ENCODE peak calls at places on chromosomes 16 and 17, in five cellular contexts. C is stromal cell of bone marrow, O is neural progenitor cell, R is dorsolateral prefrontal cortex, S is iPS DF 19.7. M is an unnamed sample.
A peak's percentile ranks its signal among the peaks of the same experiment; 100 is the strongest.

GRCh38 chr17:17280613-17281549 is at the start of gene COPS3:
- DNase-seq in O (peak; percentile 99), R (peak; percentile 99), S (peak; percentile 92), C (peak; percentile 96), M (peak; percentile 99)

GRCh38 chr17:66830451-66830850 is 4.5 kb upstream of the CACNG5 start:
- DNase-seq in O (peak; percentile 45), R (no peak), C (no peak), S (peak; percentile 12), M (no peak)

GRCh38 chr17:70829876-70830275 is 660.5 kb downstream of the KCNJ2 start:
- DNase-seq in O (no peak), S (no peak), R (no peak), C (no peak), M (no peak)

GRCh38 chr16:27177031-27177774 is 26.1 kb upstream of the KDM8 start:
- DNase-seq in O (no peak), C (peak; percentile 80), R (no peak), S (no peak), M (peak; percentile 82)

GRCh38 chr17:19986941-19987714 is 9.5 kb upstream of the AKAP10 start:
- DNase-seq in S (no peak), C (no peak), O (no peak), R (no peak), M (no peak)

GRCh38 chr16:68605746-68606145 is 39.4 kb upstream of the CDH3 start:
- DNase-seq in O (no peak), R (no peak), C (no peak), S (no peak), M (peak; percentile 22)

GRCh38 chr16:89179656-89180315 is 8.2 kb downstream of the CDH15 start:
- DNase-seq in R (no peak), C (no peak), S (no peak), O (no peak), M (no peak)

GRCh38 chr16:56944954-56945839 is 13.3 kb downstream of the HERPUD1 start:
- DNase-seq in C (no peak), O (no peak), R (no peak), S (no peak), M (no peak)

GRCh38 chr17:32998111-32998892 is 6.7 kb downstream of the SPACA3 start:
- DNase-seq in O (peak; percentile 85), C (peak; percentile 43), S (peak; percentile 52), R (peak; percentile 84), M (peak; percentile 70)

GRCh38 chr16:84704253-84704652 is 4.5 kb downstream of the USP10 start:
- DNase-seq in S (no peak), C (no peak), O (no peak), R (no peak), M (no peak)

GRCh38 chr16:89043636-89044393 is 49.8 kb upstream of the ACSF3 start:
- DNase-seq in C (no peak), R (no peak), O (no peak), S (no peak), M (no peak)

GRCh38 chr16:24976971-24977672 is 38.0 kb downstream of the ARHGAP17 start:
- DNase-seq in O (no peak), S (no peak), C (no peak), R (no peak), M (no peak)

GRCh38 chr16:2752850-2753522 is 548 bp downstream of the SRRM2 start:
- DNase-seq in O (peak; percentile 95), C (peak; percentile 49), S (no peak), R (peak; percentile 63), M (peak; percentile 61)

GRCh38 chr16:65875362-65876199 is 490.9 kb upstream of the CDH5 start:
- DNase-seq in S (no peak), O (peak; percentile 55), C (no peak), R (no peak), M (no peak)

GRCh38 chr16:67878846-67879245 is 5.8 kb upstream of the NRN1L start:
- DNase-seq in S (no peak), O (no peak), C (no peak), R (no peak), M (no peak)

GRCh38 chr16:53893731-53894435 is 189.9 kb downstream of the FTO start:
- DNase-seq in O (no peak), C (peak; percentile 61), R (no peak), S (no peak), M (peak; percentile 79)

GRCh38 chr17:37790153-37790552 is 45.3 kb upstream of the HNF1B start:
- DNase-seq in S (no peak), C (no peak), O (no peak), R (no peak), M (no peak)

GRCh38 chr16:79286646-79287423 is 313.7 kb downstream of the MAF start:
- DNase-seq in R (peak; percentile 32), O (peak; percentile 23), S (no peak), C (no peak), M (no peak)

GRCh38 chr17:28105501-28105900 is 63.0 kb downstream of the NLK start:
- DNase-seq in O (no peak), C (no peak), R (no peak), S (no peak), M (no peak)

GRCh38 chr16:53968896-53969295 is 264.9 kb downstream of the FTO start:
- DNase-seq in R (no peak), C (no peak), O (no peak), S (no peak), M (peak; percentile 3)

GRCh38 chr17:68526548-68526947 is 14.3 kb downstream of the PRKAR1A start:
- DNase-seq in R (no peak), S (no peak), C (no peak), O (no peak), M (no peak)

GRCh38 chr16:56679813-56680212 is 2.5 kb upstream of the MT1X start:
- DNase-seq in C (no peak), O (no peak), R (no peak), S (no peak), M (no peak)

GRCh38 chr16:80691111-80691761 is 113.2 kb downstream of the CDYL2 start:
- DNase-seq in C (peak; percentile 41), R (no peak), O (no peak), S (no peak), M (no peak)

GRCh38 chr16:81889896-81890634 is 111.0 kb downstream of the PLCG2 start:
- DNase-seq in C (peak; percentile 25), S (peak; percentile 60), O (peak; percentile 69), R (peak; percentile 50), M (peak; percentile 69)

GRCh38 chr17:8867361-8867981 is at the start of gene PIK3R6:
- DNase-seq in R (no peak), O (no peak), S (no peak), C (no peak), M (no peak)

GRCh38 chr16:65297453-65297852 is 175.6 kb upstream of the CDH11 start:
- DNase-seq in O (no peak), C (no peak), R (no peak), S (no peak), M (no peak)

GRCh38 chr16:74862743-74863244 is 88.2 kb upstream of the FA2H start:
- DNase-seq in O (peak; percentile 64), R (peak; percentile 23), S (no peak), C (no peak), M (peak; percentile 33)

GRCh38 chr17:77959216-77959925 is 868 bp downstream of the TNRC6C start:
- DNase-seq in S (no peak), O (peak; percentile 63), R (no peak), C (no peak), M (no peak)